ENCODE peak calls at places on chromosome 1, in ten cellular contexts. One of them, this sample, is unnamed.

GRCh38 chr1:248918126-248918525 is 12.1 kb downstream of the PGBD2 start:
- DNase-seq in EL: peak; percentile 45
- DNase-seq in ACHN: no peak
- DNase-seq in NCI-H1092: peak; percentile 74
- DNase-seq in upper lobe of right lung: no peak
- DNase-seq in HEK293T: no peak
- DNase-seq in LoVo: no peak
- DNase-seq in Ammon's horn: no peak
- DNase-seq in COR-L47: peak; percentile 9
- DNase-seq in stimulated activated CD4-positive, alpha-beta T cell treated with anti-CD3 and anti-CD28 coated beads, TNF-alpha, amount 100 ng/mL, for 48 hours: no peak
- DNase-seq in this sample: no peak

GRCh38 chr1:100391675-100392074 is 39.4 kb downstream of the CDC14A start:
- DNase-seq in EL: no peak
- DNase-seq in ACHN: no peak
- DNase-seq in NCI-H1092: no peak
- DNase-seq in upper lobe of right lung: no peak
- DNase-seq in HEK293T: no peak
- DNase-seq in LoVo: no peak
- DNase-seq in Ammon's horn: no peak
- DNase-seq in COR-L47: no peak
- DNase-seq in stimulated activated CD4-positive, alpha-beta T cell treated with anti-CD3 and anti-CD28 coated beads, TNF-alpha, amount 100 ng/mL, for 48 hours: no peak
- DNase-seq in this sample: no peak

GRCh38 chr1:234925440-234926251 is 203.0 kb downstream of the TOMM20 start:
- DNase-seq in EL: peak; percentile 98
- DNase-seq in ACHN: peak; percentile 98
- DNase-seq in NCI-H1092: no peak
- DNase-seq in upper lobe of right lung: no peak
- DNase-seq in HEK293T: no peak
- DNase-seq in LoVo: peak; percentile 85
- DNase-seq in Ammon's horn: peak; percentile 34
- DNase-seq in COR-L47: no peak
- DNase-seq in stimulated activated CD4-positive, alpha-beta T cell treated with anti-CD3 and anti-CD28 coated beads, TNF-alpha, amount 100 ng/mL, for 48 hours: no peak
- DNase-seq in this sample: no peak

GRCh38 chr1:186325239-186325638 is 49.8 kb downstream of the TPR start:
- DNase-seq in EL: peak; percentile 3
- DNase-seq in ACHN: peak; percentile 35
- DNase-seq in NCI-H1092: no peak
- DNase-seq in upper lobe of right lung: no peak
- DNase-seq in HEK293T: no peak
- DNase-seq in LoVo: no peak
- DNase-seq in Ammon's horn: no peak
- DNase-seq in COR-L47: no peak
- DNase-seq in stimulated activated CD4-positive, alpha-beta T cell treated with anti-CD3 and anti-CD28 coated beads, TNF-alpha, amount 100 ng/mL, for 48 hours: no peak
- DNase-seq in this sample: no peak

GRCh38 chr1:201361652-201362504 is 15.6 kb downstream of the TNNT2 start:
- DNase-seq in EL: peak; percentile 57
- DNase-seq in ACHN: peak; percentile 56
- DNase-seq in NCI-H1092: peak; percentile 36
- DNase-seq in upper lobe of right lung: peak; percentile 68
- DNase-seq in HEK293T: peak; percentile 91
- DNase-seq in LoVo: peak; percentile 40
- DNase-seq in Ammon's horn: peak; percentile 55
- DNase-seq in COR-L47: peak; percentile 56
- DNase-seq in stimulated activated CD4-positive, alpha-beta T cell treated with anti-CD3 and anti-CD28 coated beads, TNF-alpha, amount 100 ng/mL, for 48 hours: peak; percentile 4
- DNase-seq in this sample: no peak

GRCh38 chr1:173608503-173609216 is 5.8 kb upstream of the SLC9C2 start:
- DNase-seq in EL: no peak
- DNase-seq in ACHN: no peak
- DNase-seq in NCI-H1092: no peak
- DNase-seq in upper lobe of right lung: no peak
- DNase-seq in HEK293T: no peak
- DNase-seq in LoVo: no peak
- DNase-seq in Ammon's horn: no peak
- DNase-seq in COR-L47: no peak
- DNase-seq in stimulated activated CD4-positive, alpha-beta T cell treated with anti-CD3 and anti-CD28 coated beads, TNF-alpha, amount 100 ng/mL, for 48 hours: no peak
- DNase-seq in this sample: no peak

GRCh38 chr1:54882483-54882882 is 4.5 kb downstream of the DHCR24 start:
- DNase-seq in EL: peak; percentile 18
- DNase-seq in ACHN: no peak
- DNase-seq in NCI-H1092: no peak
- DNase-seq in upper lobe of right lung: no peak
- DNase-seq in HEK293T: no peak
- DNase-seq in LoVo: no peak
- DNase-seq in Ammon's horn: no peak
- DNase-seq in COR-L47: no peak
- DNase-seq in stimulated activated CD4-positive, alpha-beta T cell treated with anti-CD3 and anti-CD28 coated beads, TNF-alpha, amount 100 ng/mL, for 48 hours: no peak
- DNase-seq in this sample: no peak

GRCh38 chr1:234570741-234571140 is 39.2 kb downstream of the IRF2BP2 start:
- DNase-seq in EL: no peak
- DNase-seq in ACHN: no peak
- DNase-seq in NCI-H1092: no peak
- DNase-seq in upper lobe of right lung: no peak
- DNase-seq in HEK293T: no peak
- DNase-seq in LoVo: no peak
- DNase-seq in Ammon's horn: no peak
- DNase-seq in COR-L47: no peak
- DNase-seq in stimulated activated CD4-positive, alpha-beta T cell treated with anti-CD3 and anti-CD28 coated beads, TNF-alpha, amount 100 ng/mL, for 48 hours: no peak
- DNase-seq in this sample: no peak